ENCODE peak calls at places on chromosome 12, in nine cellular contexts. One of them, this sample, is unnamed.

GRCh38 chr12:25957898-25958253 is 606 bp upstream of the RASSF8 start:
- DNase-seq in tibial nerve: peak
- DNase-seq in ovary: peak
- DNase-seq in vagina: no peak
- DNase-seq in sigmoid colon: no peak
- DNase-seq in stomach: no peak
- DNase-seq in NB4: peak
- DNase-seq in A549: no peak
- DNase-seq in body of pancreas: no peak
- DNase-seq in this sample: no peak

GRCh38 chr12:64193931-64194330 is 28.2 kb downstream of the KICS2 start:
- DNase-seq in ovary: no peak
- DNase-seq in body of pancreas: no peak
- DNase-seq in tibial nerve: no peak
- DNase-seq in NB4: no peak
- DNase-seq in stomach: no peak
- DNase-seq in sigmoid colon: no peak
- DNase-seq in A549: no peak
- DNase-seq in vagina: no peak
- DNase-seq in this sample: no peak

GRCh38 chr12:6224550-6224949 is 24.4 kb downstream of the CD9 start:
- DNase-seq in ovary: no peak
- DNase-seq in NB4: peak
- DNase-seq in sigmoid colon: peak
- DNase-seq in vagina: no peak
- DNase-seq in A549: no peak
- DNase-seq in body of pancreas: no peak
- DNase-seq in tibial nerve: no peak
- DNase-seq in stomach: no peak
- DNase-seq in this sample: no peak

GRCh38 chr12:46071769-46072624 is 81.6 kb upstream of the SCAF11 start:
- DNase-seq in tibial nerve: peak
- DNase-seq in stomach: peak
- DNase-seq in NB4: peak
- DNase-seq in sigmoid colon: peak
- DNase-seq in ovary: peak
- DNase-seq in A549: peak
- DNase-seq in body of pancreas: peak
- DNase-seq in vagina: no peak
- DNase-seq in this sample: no peak

GRCh38 chr12:6426882-6427671 is 17.7 kb upstream of the CD27 start:
- DNase-seq in ovary: no peak
- DNase-seq in sigmoid colon: no peak
- DNase-seq in stomach: peak
- DNase-seq in A549: no peak
- DNase-seq in body of pancreas: no peak
- DNase-seq in vagina: no peak
- DNase-seq in tibial nerve: no peak
- DNase-seq in NB4: peak
- DNase-seq in this sample: no peak

GRCh38 chr12:25767613-25768012 is 190.9 kb upstream of the RASSF8 start:
- DNase-seq in tibial nerve: no peak
- DNase-seq in vagina: no peak
- DNase-seq in A549: no peak
- DNase-seq in ovary: no peak
- DNase-seq in stomach: no peak
- DNase-seq in body of pancreas: no peak
- DNase-seq in NB4: no peak
- DNase-seq in sigmoid colon: no peak
- DNase-seq in this sample: no peak

GRCh38 chr12:127063339-127064090 is 1203.5 kb upstream of the TMEM132C start:
- DNase-seq in vagina: no peak
- DNase-seq in A549: no peak
- DNase-seq in stomach: no peak
- DNase-seq in ovary: no peak
- DNase-seq in sigmoid colon: no peak
- DNase-seq in NB4: no peak
- DNase-seq in tibial nerve: no peak
- DNase-seq in body of pancreas: peak
- DNase-seq in this sample: no peak

GRCh38 chr12:105706321-105706972 is 376.0 kb downstream of the C12orf75 start:
- DNase-seq in sigmoid colon: no peak
- DNase-seq in vagina: no peak
- DNase-seq in stomach: no peak
- DNase-seq in A549: no peak
- DNase-seq in body of pancreas: no peak
- DNase-seq in NB4: no peak
- DNase-seq in ovary: peak
- DNase-seq in tibial nerve: no peak
- DNase-seq in this sample: no peak

GRCh38 chr12:24960222-24960855 is 11.4 kb upstream of the BCAT1 start:
- DNase-seq in sigmoid colon: no peak
- DNase-seq in ovary: no peak
- DNase-seq in stomach: no peak
- DNase-seq in body of pancreas: peak
- DNase-seq in vagina: no peak
- DNase-seq in A549: peak
- DNase-seq in NB4: peak
- DNase-seq in tibial nerve: no peak
- DNase-seq in this sample: no peak

GRCh38 chr12:107320031-107320928 is 226.9 kb upstream of the CRY1 start:
- DNase-seq in body of pancreas: peak
- DNase-seq in NB4: peak
- DNase-seq in tibial nerve: no peak
- DNase-seq in ovary: no peak
- DNase-seq in stomach: no peak
- DNase-seq in A549: peak
- DNase-seq in sigmoid colon: no peak
- DNase-seq in vagina: no peak
- DNase-seq in this sample: no peak

GRCh38 chr12:67107751-67108269 is 161.3 kb upstream of the CAND1 start:
- DNase-seq in body of pancreas: no peak
- DNase-seq in NB4: no peak
- DNase-seq in A549: no peak
- DNase-seq in stomach: no peak
- DNase-seq in tibial nerve: no peak
- DNase-seq in sigmoid colon: no peak
- DNase-seq in vagina: no peak
- DNase-seq in ovary: no peak
- DNase-seq in this sample: no peak

GRCh38 chr12:92745874-92746553 is 43.2 kb downstream of the PLEKHG7 start:
- DNase-seq in ovary: peak
- DNase-seq in vagina: no peak
- DNase-seq in tibial nerve: peak
- DNase-seq in sigmoid colon: peak
- DNase-seq in stomach: peak
- DNase-seq in body of pancreas: peak
- DNase-seq in A549: peak
- DNase-seq in NB4: no peak
- DNase-seq in this sample: peak

DNA sequence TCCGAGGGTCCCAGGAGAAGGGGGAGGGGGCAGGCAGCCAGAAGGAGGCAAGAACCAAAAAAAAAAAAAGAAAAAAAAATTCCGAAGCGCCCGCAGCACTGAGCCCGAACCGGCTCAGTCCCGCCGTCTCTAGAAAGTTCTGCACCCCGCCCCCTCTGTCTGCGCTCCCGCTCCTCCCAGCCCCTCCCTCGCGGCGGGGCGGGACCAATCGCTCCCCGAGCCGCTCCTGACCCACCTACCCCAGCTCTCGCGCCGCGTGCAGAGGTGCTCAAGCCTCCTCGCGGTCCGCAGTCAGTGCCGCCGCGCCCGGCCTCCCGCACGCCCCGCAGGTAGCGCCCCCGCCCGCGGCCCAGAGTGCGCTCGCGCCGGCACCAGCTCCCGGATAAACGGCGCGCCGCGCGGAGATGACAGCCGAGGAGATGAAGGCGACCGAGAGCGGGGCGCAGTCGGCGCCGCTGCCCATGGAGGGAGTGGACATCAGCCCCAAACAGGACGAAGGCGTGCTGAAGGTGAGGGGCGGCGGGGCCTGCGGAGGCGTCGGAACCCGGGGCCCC is at the start of gene FKBP4:
- DNase-seq in NB4: peak
- DNase-seq in body of pancreas: peak
- DNase-seq in vagina: no peak
- DNase-seq in stomach: peak
- DNase-seq in sigmoid colon: peak
- DNase-seq in tibial nerve: peak
- DNase-seq in A549: peak
- DNase-seq in ovary: peak
- DNase-seq in this sample: peak
- TF ChIP-seq POLR2A in NB4: peak
- TF ChIP-seq POLR2A in body of pancreas: peak
- TF ChIP-seq POLR2A in vagina: peak
- TF ChIP-seq POLR2A in stomach: no peak
- TF ChIP-seq POLR2A in sigmoid colon: no peak
- TF ChIP-seq POLR2A in tibial nerve: peak
- TF ChIP-seq POLR2A in A549: peak
- TF ChIP-seq POLR2A in ovary: peak
- TF ChIP-seq POLR2A in this sample: peak

DNA sequence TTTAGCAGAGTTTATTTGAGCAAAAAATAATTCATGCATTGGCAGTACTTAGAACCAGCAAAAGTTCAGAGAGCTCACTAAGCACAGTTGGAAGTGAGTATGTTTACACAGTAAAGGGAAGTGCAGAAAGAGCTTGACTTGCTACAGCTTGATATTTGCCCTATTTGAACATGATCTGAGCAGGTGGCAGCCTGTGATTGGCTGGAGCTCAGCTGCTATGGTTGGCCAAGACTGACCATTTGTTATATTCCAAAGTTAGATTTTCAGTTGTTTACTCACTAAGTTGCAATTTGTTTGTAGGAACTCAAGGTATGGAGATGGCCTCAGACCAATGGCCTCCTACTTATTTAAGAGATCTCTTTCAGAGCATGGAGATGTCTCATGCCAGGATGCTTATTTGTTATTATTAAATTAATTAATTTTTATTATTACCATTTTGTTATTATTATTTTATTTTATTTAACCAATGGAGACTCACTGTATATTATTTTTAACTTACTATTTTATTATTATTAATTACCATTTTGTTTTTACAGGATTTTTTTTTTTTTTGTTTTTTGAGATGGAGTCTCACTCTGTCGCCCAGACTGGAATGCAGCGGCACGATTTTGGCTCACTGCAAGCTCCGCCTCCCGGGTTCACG is 49.0 kb downstream of the ATP23 start:
- DNase-seq in tibial nerve: no peak
- DNase-seq in NB4: no peak
- DNase-seq in sigmoid colon: no peak
- DNase-seq in stomach: no peak
- DNase-seq in body of pancreas: no peak
- DNase-seq in vagina: no peak
- DNase-seq in A549: no peak
- DNase-seq in ovary: no peak
- DNase-seq in this sample: no peak
- H3K4me3 ChIP-seq in tibial nerve: no peak
- H3K4me3 ChIP-seq in NB4: no peak
- H3K4me3 ChIP-seq in sigmoid colon: no peak
- H3K4me3 ChIP-seq in stomach: no peak
- H3K4me3 ChIP-seq in body of pancreas: no peak
- H3K4me3 ChIP-seq in vagina: no peak
- H3K4me3 ChIP-seq in A549: no peak
- H3K4me3 ChIP-seq in ovary: no peak
- H3K4me3 ChIP-seq in this sample: no peak

DNA sequence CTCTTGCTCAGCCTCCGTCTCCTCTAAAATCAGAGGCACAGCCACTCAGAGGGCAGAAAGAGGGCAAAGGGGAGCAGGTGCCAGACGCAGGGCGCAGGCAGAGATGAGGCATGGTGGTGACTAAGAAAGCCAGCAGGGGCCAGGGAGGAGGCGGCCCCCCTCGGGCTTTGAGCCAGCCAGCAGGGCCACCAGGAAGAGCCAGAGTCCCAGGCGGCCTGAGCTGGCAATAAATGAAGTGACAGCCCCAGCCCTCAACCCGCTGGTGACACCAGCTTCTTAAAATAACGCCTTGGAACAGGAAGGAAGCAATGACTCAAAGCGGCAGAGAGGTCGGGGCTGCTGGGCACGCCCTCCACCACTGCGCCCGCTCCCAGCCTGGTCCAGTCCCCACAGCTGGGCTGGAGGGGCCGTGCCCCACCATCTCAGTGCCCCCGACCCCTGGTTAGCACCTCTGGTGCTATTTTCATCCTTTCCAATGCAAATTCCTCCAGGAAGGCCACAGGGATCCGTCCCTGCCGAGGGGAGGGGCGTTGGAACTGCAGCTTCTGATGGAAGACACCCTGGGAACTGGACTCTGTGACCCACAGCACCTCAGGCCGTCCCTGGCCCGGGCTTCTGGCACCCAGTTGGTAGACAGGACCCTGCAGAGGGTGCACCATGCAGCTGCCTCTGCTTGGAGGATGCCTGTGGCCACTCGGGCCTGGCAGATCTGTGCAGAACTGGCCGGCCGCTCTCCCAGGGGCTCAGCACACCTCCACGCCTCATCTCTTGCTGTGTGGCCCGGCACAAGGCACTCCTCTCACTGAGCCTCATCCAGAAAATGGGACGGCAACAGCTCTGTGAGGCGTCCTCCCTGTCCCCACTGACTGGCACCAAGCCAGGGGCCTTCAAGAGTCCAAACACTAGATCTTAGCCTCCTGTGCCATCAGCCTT is 113.7 kb downstream of the NCOR2 start:
- DNase-seq in tibial nerve: peak
- DNase-seq in stomach: peak
- DNase-seq in NB4: peak
- DNase-seq in sigmoid colon: peak
- DNase-seq in A549: peak
- DNase-seq in vagina: no peak
- DNase-seq in ovary: no peak
- DNase-seq in body of pancreas: peak
- DNase-seq in this sample: peak
- TF ChIP-seq POLR2A in tibial nerve: no peak
- TF ChIP-seq POLR2A in stomach: no peak
- TF ChIP-seq POLR2A in NB4: no peak
- TF ChIP-seq POLR2A in sigmoid colon: no peak
- TF ChIP-seq POLR2A in A549: no peak
- TF ChIP-seq POLR2A in vagina: no peak
- TF ChIP-seq POLR2A in ovary: no peak
- TF ChIP-seq POLR2A in body of pancreas: no peak
- TF ChIP-seq POLR2A in this sample: no peak

DNA sequence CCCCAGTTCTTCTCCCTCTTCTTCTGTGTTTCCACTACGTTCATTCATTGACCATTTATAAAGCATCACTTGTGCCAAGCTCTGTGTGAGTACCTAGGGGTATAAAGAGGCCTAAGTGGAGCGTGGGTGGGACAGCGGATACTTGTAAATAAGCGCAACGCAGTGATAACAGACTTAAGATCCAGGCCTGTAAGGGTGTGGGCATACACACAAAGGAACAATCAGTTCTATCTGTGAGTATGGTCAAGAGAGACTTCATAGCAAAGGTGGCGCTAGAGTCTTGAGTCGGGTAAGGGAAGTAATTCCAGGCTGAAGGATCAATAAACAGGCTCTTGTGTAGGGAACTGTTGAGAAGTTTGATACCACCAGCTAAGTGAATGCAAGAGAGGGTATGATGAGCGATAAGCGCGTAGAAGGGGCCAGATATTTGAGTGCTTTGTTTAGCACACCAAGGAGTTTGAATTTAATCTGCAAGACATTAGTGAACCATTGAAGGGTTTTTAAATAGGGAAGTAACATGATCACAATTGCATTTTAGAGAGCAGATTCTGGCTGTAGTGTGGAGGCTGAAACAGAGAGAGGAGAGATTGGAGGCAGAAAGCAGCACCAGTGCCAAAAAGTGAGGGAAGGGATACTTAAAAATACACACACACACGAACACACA is 1.0 kb upstream of the GXYLT1 start:
- DNase-seq in vagina: no peak
- DNase-seq in ovary: no peak
- DNase-seq in body of pancreas: no peak
- DNase-seq in tibial nerve: no peak
- DNase-seq in A549: peak
- DNase-seq in NB4: peak
- DNase-seq in sigmoid colon: no peak
- DNase-seq in stomach: no peak
- DNase-seq in this sample: no peak
- H3K4me3 ChIP-seq in vagina: no peak
- H3K4me3 ChIP-seq in ovary: no peak
- H3K4me3 ChIP-seq in body of pancreas: no peak
- H3K4me3 ChIP-seq in tibial nerve: peak
- H3K4me3 ChIP-seq in A549: peak
- H3K4me3 ChIP-seq in NB4: peak
- H3K4me3 ChIP-seq in sigmoid colon: no peak
- H3K4me3 ChIP-seq in stomach: peak
- H3K4me3 ChIP-seq in this sample: no peak